ENCODE peak calls at places on chromosomes 5 and 9, in six cellular contexts. One of them, this sample, is unnamed.

GRCh38 chr5:73189816-73190451 is 16.9 kb downstream of the TMEM174 start:
- DNase-seq in neural progenitor cell: no peak
- DNase-seq in lung: no peak
- DNase-seq in MM.1S: no peak
- DNase-seq in HCT116: no peak
- DNase-seq in uterus: no peak
- DNase-seq in this sample: no peak

GRCh38 chr9:37430841-37431597 is 8.5 kb downstream of the GRHPR start:
- DNase-seq in neural progenitor cell: peak; percentile 73
- DNase-seq in lung: no peak
- DNase-seq in MM.1S: no peak
- DNase-seq in HCT116: no peak
- DNase-seq in uterus: no peak
- DNase-seq in this sample: no peak

GRCh38 chr5:57642066-57642465 is 159.5 kb upstream of the ACTBL2 start:
- DNase-seq in neural progenitor cell: no peak
- DNase-seq in lung: no peak
- DNase-seq in MM.1S: no peak
- DNase-seq in HCT116: no peak
- DNase-seq in uterus: no peak
- DNase-seq in this sample: no peak

GRCh38 chr5:8188874-8189588 is 320.1 kb downstream of the MTRR start:
- DNase-seq in neural progenitor cell: no peak
- DNase-seq in lung: no peak
- DNase-seq in MM.1S: peak; percentile 49
- DNase-seq in HCT116: no peak
- DNase-seq in uterus: no peak
- DNase-seq in this sample: no peak

GRCh38 chr5:79771387-79771786 is 81.8 kb downstream of the CMYA5 start:
- DNase-seq in neural progenitor cell: no peak
- DNase-seq in lung: no peak
- DNase-seq in MM.1S: no peak
- DNase-seq in HCT116: no peak
- DNase-seq in uterus: no peak
- DNase-seq in this sample: no peak

GRCh38 chr5:151895660-151896040 is 29.0 kb downstream of the GLRA1 start:
- DNase-seq in neural progenitor cell: no peak
- DNase-seq in lung: no peak
- DNase-seq in MM.1S: no peak
- DNase-seq in HCT116: no peak
- DNase-seq in uterus: no peak
- DNase-seq in this sample: no peak

GRCh38 chr9:13568851-13569618 is 289.5 kb upstream of the MPDZ start:
- DNase-seq in neural progenitor cell: peak; percentile 31
- DNase-seq in lung: no peak
- DNase-seq in MM.1S: peak; percentile 9
- DNase-seq in HCT116: no peak
- DNase-seq in uterus: no peak
- DNase-seq in this sample: no peak

GRCh38 chr9:124477211-124478013 is 27.2 kb downstream of the ADGRD2 start:
- DNase-seq in neural progenitor cell: peak; percentile 82
- DNase-seq in lung: no peak
- DNase-seq in MM.1S: no peak
- DNase-seq in HCT116: no peak
- DNase-seq in uterus: no peak
- DNase-seq in this sample: no peak

GRCh38 chr5:97191893-97192292 is 8.8 kb upstream of the RIOK2 start:
- DNase-seq in neural progenitor cell: no peak
- DNase-seq in lung: no peak
- DNase-seq in MM.1S: no peak
- DNase-seq in HCT116: no peak
- DNase-seq in uterus: no peak
- DNase-seq in this sample: no peak

GRCh38 chr5:180323929-180324632 is 29.1 kb downstream of the GFPT2 start:
- DNase-seq in neural progenitor cell: no peak
- DNase-seq in lung: no peak
- DNase-seq in MM.1S: no peak
- DNase-seq in HCT116: no peak
- DNase-seq in uterus: no peak
- DNase-seq in this sample: no peak

GRCh38 chr5:143061161-143061945 is 291.2 kb downstream of the ARHGAP26 start:
- DNase-seq in neural progenitor cell: no peak
- DNase-seq in lung: no peak
- DNase-seq in MM.1S: no peak
- DNase-seq in HCT116: no peak
- DNase-seq in uterus: no peak
- DNase-seq in this sample: no peak

GRCh38 chr9:109020982-109021511 is 7.7 kb upstream of the CTNNAL1 start:
- DNase-seq in neural progenitor cell: no peak
- DNase-seq in lung: no peak
- DNase-seq in MM.1S: no peak
- DNase-seq in HCT116: no peak
- DNase-seq in uterus: no peak
- DNase-seq in this sample: no peak

GRCh38 chr5:179439181-179439990 is 94.1 kb upstream of the ADAMTS2 start:
- DNase-seq in neural progenitor cell: no peak
- DNase-seq in lung: no peak
- DNase-seq in MM.1S: no peak
- DNase-seq in HCT116: no peak
- DNase-seq in uterus: no peak
- DNase-seq in this sample: no peak

GRCh38 chr9:68749579-68750159 is 44.6 kb downstream of the PIP5K1B start:
- DNase-seq in neural progenitor cell: peak; percentile 4
- DNase-seq in lung: peak; percentile 82
- DNase-seq in MM.1S: no peak
- DNase-seq in HCT116: no peak
- DNase-seq in uterus: no peak
- DNase-seq in this sample: no peak
- H3K27ac ChIP-seq in neural progenitor cell: no peak overlapping the region
- H3K27ac ChIP-seq in lung: no peak overlapping the region
- H3K27ac ChIP-seq in MM.1S: no peak overlapping the region
- H3K27ac ChIP-seq in HCT116: no peak overlapping the region
- H3K27ac ChIP-seq in uterus: no peak overlapping the region
- H3K27ac ChIP-seq in this sample: no peak overlapping the region

GRCh38 chr5:6730407-6730806 is 17.2 kb downstream of the TENT4A start:
- DNase-seq in neural progenitor cell: no peak
- DNase-seq in lung: no peak
- DNase-seq in MM.1S: peak; percentile 88
- DNase-seq in HCT116: no peak
- DNase-seq in uterus: no peak
- DNase-seq in this sample: no peak
- H3K4me1 ChIP-seq in neural progenitor cell: peaks cover 29% of the 10 kb centered on the region
- H3K4me1 ChIP-seq in lung: peaks cover 17% of the 10 kb centered on the region
- H3K4me1 ChIP-seq in MM.1S: peaks cover 54% of the 10 kb centered on the region
- H3K4me1 ChIP-seq in HCT116: no peaks in the 10 kb centered on the region
- H3K4me1 ChIP-seq in uterus: peaks cover 4% of the 10 kb centered on the region
- H3K4me1 ChIP-seq in this sample: peaks cover 73% of the 10 kb centered on the region

GRCh38 chr5:3092664-3093063 is 341.2 kb upstream of the IRX2 start:
- DNase-seq in neural progenitor cell: no peak
- DNase-seq in lung: no peak
- DNase-seq in MM.1S: no peak
- DNase-seq in HCT116: no peak
- DNase-seq in uterus: no peak
- DNase-seq in this sample: no peak
- H3K27ac ChIP-seq in neural progenitor cell: no peak overlapping the region
- H3K27ac ChIP-seq in lung: no peak overlapping the region
- H3K27ac ChIP-seq in MM.1S: no peak overlapping the region
- H3K27ac ChIP-seq in HCT116: no peak overlapping the region
- H3K27ac ChIP-seq in uterus: no peak overlapping the region
- H3K27ac ChIP-seq in this sample: no peak overlapping the region

GRCh38 chr5:157802747-157803146 is 56.2 kb downstream of the CLINT1 start:
- DNase-seq in neural progenitor cell: no peak
- DNase-seq in lung: no peak
- DNase-seq in MM.1S: no peak
- DNase-seq in HCT116: no peak
- DNase-seq in uterus: no peak
- DNase-seq in this sample: no peak

GRCh38 chr5:157799578-157799977 is 56.1 kb downstream of the LSM11 start:
- DNase-seq in neural progenitor cell: no peak
- DNase-seq in lung: no peak
- DNase-seq in MM.1S: no peak
- DNase-seq in HCT116: no peak
- DNase-seq in uterus: no peak
- DNase-seq in this sample: no peak

GRCh38 chr5:157800109-157800508 is 56.6 kb downstream of the LSM11 start:
- DNase-seq in neural progenitor cell: no peak
- DNase-seq in lung: no peak
- DNase-seq in MM.1S: no peak
- DNase-seq in HCT116: no peak
- DNase-seq in uterus: no peak
- DNase-seq in this sample: no peak
- H3K4me1 ChIP-seq in neural progenitor cell: no peaks in the 10 kb centered on the region
- H3K4me1 ChIP-seq in lung: no peaks in the 10 kb centered on the region
- H3K4me1 ChIP-seq in MM.1S: no peaks in the 10 kb centered on the region
- H3K4me1 ChIP-seq in HCT116: peaks cover 3% of the 10 kb centered on the region
- H3K4me1 ChIP-seq in uterus: no peaks in the 10 kb centered on the region
- H3K4me1 ChIP-seq in this sample: peaks cover 10% of the 10 kb centered on the region

GRCh38 chr9:131096490-131097258 is at the start of gene AIF1L:
- DNase-seq in neural progenitor cell: peak; percentile 91
- DNase-seq in lung: no peak
- DNase-seq in MM.1S: no peak
- DNase-seq in HCT116: peak; percentile 29
- DNase-seq in uterus: no peak
- DNase-seq in this sample: no peak
- H3K27ac ChIP-seq in neural progenitor cell: no peak within 1 kb of the TSS
- H3K27ac ChIP-seq in lung: peak within 1 kb of the TSS; percentile 47
- H3K27ac ChIP-seq in MM.1S: no peak within 1 kb of the TSS
- H3K27ac ChIP-seq in HCT116: peak within 1 kb of the TSS; percentile 83
- H3K27ac ChIP-seq in uterus: no peak within 1 kb of the TSS
- H3K27ac ChIP-seq in this sample: peak within 1 kb of the TSS; percentile 54